ENCODE peak calls at places on chromosome 1, in ten cellular contexts. F, Z, H, P, S, B, Y, N, A and Q are unnamed samples. For H3K36me3, the result is how much of the 10 kb centered on the place peaks cover.

GRCh38 chr1:205318231-205318991 is 3.1 kb downstream of the NUAK2 start:
- DNase-seq in P (no peak), Y (no peak), H (peak), S (no peak), F (no peak), B (no peak), A (no peak), Z (no peak), N (no peak), Q (no peak)

GRCh38 chr1:63632110-63632509 is 38.9 kb downstream of the PGM1 start:
- DNase-seq in Z (no peak), Y (no peak), A (no peak), B (no peak), H (no peak), N (no peak), F (no peak), P (no peak), S (no peak), Q (no peak)

GRCh38 chr1:9320520-9321479 is 28.1 kb downstream of the SPSB1 start:
- DNase-seq in N (no peak), A (no peak), B (no peak), P (no peak), Y (peak), S (no peak), H (no peak), Z (no peak), F (no peak), Q (no peak)

GRCh38 chr1:200448034-200448762 is 38.4 kb upstream of the ZNF281 start:
- DNase-seq in P (no peak), Y (no peak), H (no peak), Z (no peak), S (no peak), N (no peak), B (no peak), A (no peak), F (no peak), Q (no peak)

GRCh38 chr1:91828583-91829281 is 57.2 kb downstream of the TGFBR3 start:
- DNase-seq in Y (no peak), N (no peak), B (no peak), S (no peak), Z (no peak), H (peak), F (no peak), P (no peak), A (no peak), Q (no peak)

GRCh38 chr1:88490676-88491075 is 193.4 kb upstream of the PKN2 start:
- DNase-seq in P (no peak), F (no peak), Y (no peak), S (no peak), A (no peak), B (no peak), Z (no peak), N (no peak), H (no peak), Q (peak)

GRCh38 chr1:116911166-116911553 is 1.4 kb downstream of the PTGFRN start:
- DNase-seq in Y (no peak), H (no peak), F (no peak), S (peak), P (no peak), Z (no peak), N (no peak), A (no peak), B (no peak), Q (no peak)

GRCh38 chr1:39490596-39491145 is 765 bp upstream of the BMP8A start:
- DNase-seq in H (no peak), B (no peak), Y (peak), F (peak), P (no peak), N (peak), A (peak), S (peak), Z (no peak), Q (no peak)

GRCh38 chr1:247451388-247452010 is 6.4 kb downstream of the OR2B11 start:
- DNase-seq in Y (no peak), B (no peak), Z (no peak), N (no peak), H (no peak), P (no peak), A (no peak), S (no peak), F (no peak), Q (no peak)

GRCh38 chr1:247444571-247444970 is 13.3 kb downstream of the OR2B11 start:
- DNase-seq in B (no peak), Y (no peak), S (no peak), H (no peak), F (no peak), Z (no peak), A (no peak), P (no peak), N (no peak), Q (no peak)

GRCh38 chr1:247445775-247446364 is 12.0 kb downstream of the OR2B11 start:
- DNase-seq in B (no peak), P (no peak), A (no peak), Y (no peak), H (no peak), F (no peak), N (no peak), S (no peak), Z (no peak), Q (no peak)

GRCh38 chr1:247447162-247447909 is 10.6 kb downstream of the OR2B11 start:
- DNase-seq in S (no peak), N (no peak), Z (no peak), P (no peak), Y (no peak), A (no peak), F (no peak), B (no peak), H (no peak), Q (no peak)

GRCh38 chr1:247448107-247448778 is 9.7 kb downstream of the OR2B11 start:
- DNase-seq in F (no peak), Y (peak), P (peak), N (peak), H (peak), A (peak), Z (peak), S (peak), B (peak), Q (peak)
- H3K4me3 ChIP-seq in F (no peak), Y (peak), P (peak), N (no peak), H (peak), A (no peak), Z (peak), S (peak), B (peak), Q (peak)

GRCh38 chr1:108925920-108926319 is 37.4 kb downstream of the CLCC1 start:
- DNase-seq in N (no peak), B (no peak), A (no peak), Z (no peak), F (no peak), S (no peak), H (no peak), Y (no peak), P (no peak), Q (no peak)
- H3K36me3 ChIP-seq in N (under half), B (under half), A (under half), Z (half or more), F (under half), S (half or more), H (under half), Y (half or more), P (under half), Q (under half)

GRCh38 chr1:155082941-155083541 is 4.4 kb downstream of the EFNA3 start:
- DNase-seq in H (no peak), Z (no peak), F (no peak), A (no peak), P (no peak), S (no peak), N (no peak), Y (peak), B (peak), Q (no peak)
- H3K4me3 ChIP-seq in H (no peak), Z (no peak), F (peak), A (no peak), P (no peak), S (no peak), N (peak), Y (no peak), B (peak), Q (no peak)

GRCh38 chr1:211280910-211281309 is 21.7 kb downstream of the RCOR3 start:
- DNase-seq in A (no peak), Y (no peak), B (no peak), Z (no peak), H (no peak), S (no peak), N (no peak), F (no peak), P (no peak), Q (no peak)

GRCh38 chr1:211282023-211282373 is 22.8 kb downstream of the RCOR3 start:
- DNase-seq in B (no peak), Y (no peak), H (no peak), S (no peak), Z (no peak), F (no peak), P (no peak), A (no peak), N (no peak), Q (no peak)

GRCh38 chr1:211279340-211279739 is 20.2 kb downstream of the RCOR3 start:
- DNase-seq in Z (no peak), N (no peak), S (no peak), F (no peak), A (no peak), B (no peak), P (no peak), Y (no peak), H (no peak), Q (no peak)

GRCh38 chr1:211285196-211285595 is 26.0 kb downstream of the RCOR3 start:
- DNase-seq in H (no peak), F (no peak), Y (no peak), N (no peak), A (no peak), Z (no peak), P (no peak), S (no peak), B (no peak), Q (peak)

GRCh38 chr1:211281322-211282022 is 22.3 kb downstream of the RCOR3 start:
- DNase-seq in S (no peak), F (no peak), B (no peak), Z (no peak), N (no peak), H (no peak), P (no peak), A (no peak), Y (no peak), Q (peak)
- H3K36me3 ChIP-seq in S (half or more), F (under half), B (under half), Z (under half), N (under half), H (under half), P (under half), A (under half), Y (half or more), Q (under half)

GRCh38 chr1:110619412-110620249 is 13.5 kb upstream of the KCNA2 start:
- DNase-seq in Z (peak), F (peak), A (peak), P (peak), Y (peak), N (peak), H (peak), S (peak), B (peak), Q (peak)
- H3K4me3 ChIP-seq in Z (peak), F (peak), A (peak), P (no peak), Y (peak), N (peak), H (no peak), S (no peak), B (peak), Q (no peak)

GRCh38 chr1:27559466-27560030 is 44.4 kb downstream of the AHDC1 start:
- DNase-seq in P (no peak), B (no peak), Z (no peak), S (no peak), F (no peak), N (no peak), Y (no peak), A (no peak), H (no peak), Q (no peak)
- H3K36me3 ChIP-seq in P (under half), B (under half), Z (under half), S (under half), F (under half), N (under half), Y (under half), A (under half), H (under half), Q (under half)

DNA sequence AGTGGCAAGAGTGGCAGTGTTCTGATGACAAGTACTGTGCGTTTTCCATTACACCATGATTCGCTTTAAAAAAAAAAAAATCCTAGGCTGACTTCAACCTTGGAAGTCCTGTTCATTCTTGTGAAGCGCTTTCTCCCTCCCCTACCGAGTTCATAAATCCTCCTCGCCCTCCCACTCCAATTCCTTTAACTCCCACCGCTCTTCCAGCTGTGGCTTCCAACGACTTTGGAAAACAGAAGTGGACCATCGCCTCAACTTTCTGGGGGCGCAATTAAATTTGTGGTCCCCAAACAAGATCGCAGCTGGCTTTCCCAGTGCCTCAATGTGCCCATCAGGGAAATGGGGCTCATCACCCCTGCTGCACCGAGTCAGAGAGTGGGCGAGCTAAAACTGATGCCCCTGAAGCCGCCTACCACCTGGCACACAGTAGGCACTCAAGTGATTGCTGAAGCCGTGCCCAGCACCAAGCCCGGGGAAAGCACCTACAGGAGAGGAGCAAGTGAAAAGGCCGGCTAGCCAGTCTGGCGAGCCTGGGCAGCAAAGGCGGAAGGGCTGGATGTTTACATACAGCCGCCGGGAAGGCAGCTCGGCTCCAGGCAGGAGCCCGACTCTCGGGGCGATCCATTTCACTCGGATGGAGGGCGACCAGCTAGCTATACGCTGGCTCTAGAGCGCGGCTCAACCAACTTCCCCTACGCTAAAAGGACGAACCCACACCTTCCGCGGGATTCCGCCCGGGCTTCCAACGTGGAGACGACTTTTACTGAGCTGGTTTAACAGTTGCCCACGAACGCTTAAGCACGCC is 1.3 kb downstream of the PLPP3 start:
- DNase-seq in P (peak), H (peak), F (no peak), A (no peak), N (no peak), Z (no peak), Y (peak), B (peak), S (no peak), Q (peak)
- H3K4me3 ChIP-seq in P (peak), H (peak), F (no peak), A (no peak), N (no peak), Z (peak), Y (peak), B (peak), S (no peak), Q (peak)

GRCh38 chr1:43809097-43809673 is 101.8 kb downstream of the ST3GAL3 start:
- DNase-seq in Y (no peak), N (no peak), B (no peak), S (no peak), F (no peak), Z (no peak), A (no peak), H (no peak), P (no peak), Q (no peak)
- H3K36me3 ChIP-seq in Y (under half), N (under half), B (under half), S (under half), F (under half), Z (under half), A (under half), H (under half), P (under half), Q (under half)

GRCh38 chr1:209430107-209430506 is 153.4 kb upstream of the CAMK1G start:
- DNase-seq in A (no peak), Z (no peak), B (no peak), H (peak), S (no peak), F (no peak), P (no peak), N (no peak), Y (no peak), Q (no peak)
- H3K4me3 ChIP-seq in A (no peak), Z (peak), B (peak), H (peak), S (no peak), F (no peak), P (no peak), N (no peak), Y (no peak), Q (no peak)

GRCh38 chr1:201808633-201808990 is 20.3 kb upstream of the IPO9 start:
- DNase-seq in P (no peak), A (no peak), F (no peak), Z (no peak), B (no peak), S (no peak), N (no peak), H (no peak), Y (no peak), Q (no peak)
- H3K36me3 ChIP-seq in P (half or more), A (under half), F (under half), Z (half or more), B (under half), S (under half), N (under half), H (under half), Y (half or more), Q (half or more)